ENCODE peak calls at places on chromosomes 5 and 9, in four cellular contexts. W is H1, Z is H9, L is neuronal stem cell. U is an unnamed sample.

GRCh38 chr5:38189031-38189632 is 69.2 kb upstream of the EGFLAM start:
- DNase-seq in L (no peak), W (no peak), Z (peak; percentile 46), U (no peak)

GRCh38 chr5:91182763-91183162 is 200.4 kb downstream of the ARRDC3 start:
- DNase-seq in Z (no peak), L (no peak), W (no peak), U (no peak)

GRCh38 chr5:112012112-112012511 is 255.1 kb upstream of the NREP start:
- DNase-seq in Z (no peak), W (no peak), L (no peak), U (peak; percentile 47)

GRCh38 chr9:3475300-3476020 is 50.3 kb downstream of the RFX3 start:
- DNase-seq in L (no peak), Z (no peak), W (no peak), U (no peak)

GRCh38 chr9:125805057-125805456 is 57.9 kb downstream of the PBX3 start:
- DNase-seq in Z (no peak), L (no peak), W (no peak), U (peak; percentile 72)

GRCh38 chr9:120571443-120572257 is 8.3 kb downstream of the CDK5RAP2 start:
- DNase-seq in W (no peak), Z (no peak), L (no peak), U (no peak)

GRCh38 chr5:36398137-36398536 is 96.4 kb upstream of the RANBP3L start:
- DNase-seq in W (no peak), L (peak; percentile 40), Z (no peak), U (peak; percentile 32)

GRCh38 chr9:27440888-27441740 is 83.0 kb upstream of the IFNK start:
- DNase-seq in L (no peak), W (no peak), Z (no peak), U (no peak)

GRCh38 chr5:72845889-72846288 is 29.4 kb downstream of the TNPO1 start:
- DNase-seq in L (no peak), Z (no peak), W (no peak), U (no peak)

GRCh38 chr5:122093415-122093814 is 15.4 kb upstream of the LOX start:
- DNase-seq in L (no peak), W (no peak), Z (no peak), U (peak; percentile 89)

GRCh38 chr5:1751864-1752822 is 47.5 kb downstream of the MRPL36 start:
- DNase-seq in L (no peak), W (no peak), Z (peak; percentile 20), U (no peak)

GRCh38 chr9:135152608-135153337 is 65.3 kb downstream of the OLFM1 start:
- DNase-seq in Z (peak; percentile 88), L (no peak), W (peak; percentile 27), U (no peak)

GRCh38 chr9:5112109-5112592 is 73.3 kb downstream of the INSL6 start:
- DNase-seq in Z (no peak), L (no peak), W (no peak), U (no peak)

GRCh38 chr5:96244696-96245095 is 188.4 kb downstream of the PCSK1 start:
- DNase-seq in Z (no peak), L (no peak), W (no peak), U (no peak)

GRCh38 chr9:121206516-121207370 is 5.1 kb upstream of the RAB14 start:
- DNase-seq in Z (no peak), L (no peak), W (no peak), U (peak; percentile 54)

GRCh38 chr5:68711311-68712200 is 382.3 kb upstream of the SLC30A5 start:
- DNase-seq in Z (no peak), L (no peak), W (no peak), U (peak; percentile 75)
- H3K9ac ChIP-seq in Z (no peak overlapping the region), L (no peak overlapping the region), W (no peak overlapping the region), U (no peak overlapping the region)

GRCh38 chr5:126961128-126961527 is 69.2 kb downstream of the MARCHF3 start:
- DNase-seq in W (no peak), L (no peak), Z (no peak), U (no peak)

GRCh38 chr5:126965061-126965475 is 65.3 kb downstream of the MARCHF3 start:
- DNase-seq in W (no peak), L (no peak), Z (no peak), U (peak; percentile 73)

GRCh38 chr5:126965487-126965886 is 64.9 kb downstream of the MARCHF3 start:
- DNase-seq in W (no peak), Z (no peak), L (no peak), U (peak; percentile 19)

GRCh38 chr5:126961702-126962101 is 68.7 kb downstream of the MARCHF3 start:
- DNase-seq in L (no peak), Z (no peak), W (no peak), U (peak; percentile 88)

GRCh38 chr5:126963822-126964375 is 66.5 kb downstream of the MARCHF3 start:
- DNase-seq in L (no peak), Z (no peak), W (no peak), U (no peak)
- H3K23ac ChIP-seq in L (no peak overlapping the region), Z (no peak overlapping the region), W (no peak overlapping the region), U (no peak overlapping the region)

DNA sequence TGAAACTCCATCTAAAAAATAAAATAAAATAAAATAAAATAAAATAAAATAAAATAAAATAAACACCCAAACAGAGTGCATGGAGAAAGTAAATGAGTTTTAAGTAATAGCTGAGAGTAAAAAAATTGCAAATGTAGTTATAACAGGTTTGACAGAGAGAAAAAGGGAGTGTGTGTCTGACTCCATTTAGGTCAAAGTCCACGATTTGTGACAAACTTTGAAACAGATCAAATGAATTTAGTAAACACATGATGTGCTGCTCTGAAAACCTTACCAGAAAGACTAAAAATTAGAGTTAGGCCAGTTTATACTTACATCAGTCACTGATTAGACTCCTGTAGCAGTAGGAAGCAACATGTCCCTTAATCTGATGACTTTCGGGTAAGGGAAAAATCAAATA is 346.6 kb downstream of the PARP8 start:
- DNase-seq in W (no peak), Z (no peak), L (no peak), U (no peak)
- H3K9ac ChIP-seq in W (no peak overlapping the region), Z (no peak overlapping the region), L (no peak overlapping the region), U (no peak overlapping the region)

GRCh38 chr5:124725622-124726258 is 20.7 kb downstream of the ZNF608 start:
- DNase-seq in L (no peak), Z (no peak), W (no peak), U (no peak)

GRCh38 chr5:124730381-124730780 is 16.1 kb downstream of the ZNF608 start:
- DNase-seq in W (no peak), L (no peak), Z (no peak), U (no peak)

GRCh38 chr5:124726631-124727362 is 19.6 kb downstream of the ZNF608 start:
- DNase-seq in L (no peak), W (no peak), Z (no peak), U (no peak)

GRCh38 chr5:124729687-124730359 is 16.6 kb downstream of the ZNF608 start:
- DNase-seq in L (no peak), Z (no peak), W (no peak), U (no peak)

GRCh38 chr5:124728331-124729307 is 17.8 kb downstream of the ZNF608 start:
- DNase-seq in Z (no peak), L (no peak), W (no peak), U (no peak)
- H3K23ac ChIP-seq in Z (no peak overlapping the region), L (peak overlapping the region; percentile 77), W (no peak overlapping the region), U (no peak overlapping the region)

U was measured in mesenchymal stem cell.